ENCODE peak calls at places on chromosome 1, in nine cellular contexts. L, M, S, F, X, Q, D, Z and A are unnamed samples.

GRCh38 chr1:178908358-178908757 is 37.5 kb upstream of the ANGPTL1 start:
- DNase-seq in D (no peak), M (no peak), L (no peak), Z (peak), Q (no peak), F (no peak), X (no peak), S (no peak), A (no peak)

GRCh38 chr1:19488136-19488535 is 2.8 kb upstream of the CAPZB start:
- DNase-seq in F (no peak), S (no peak), Z (no peak), D (peak), Q (no peak), L (no peak), M (no peak), X (no peak), A (no peak)

GRCh38 chr1:164613176-164613575 is 54.2 kb downstream of the PBX1 start:
- DNase-seq in M (peak), Q (no peak), F (no peak), S (no peak), Z (no peak), X (no peak), D (no peak), L (no peak), A (no peak)

GRCh38 chr1:94539496-94539895 is 2.1 kb downstream of the F3 start:
- DNase-seq in M (no peak), Q (no peak), Z (peak), F (no peak), L (no peak), S (no peak), D (no peak), X (no peak), A (no peak)

GRCh38 chr1:8078176-8078671 is 52.1 kb upstream of the ERRFI1 start:
- DNase-seq in Z (peak), X (peak), L (peak), Q (no peak), S (no peak), M (peak), D (no peak), F (peak), A (no peak)

GRCh38 chr1:201792534-201793305 is 36.2 kb upstream of the IPO9 start:
- DNase-seq in F (peak), X (peak), Q (peak), S (peak), Z (peak), D (peak), M (peak), L (peak), A (peak)

GRCh38 chr1:1540015-1540816 is at the start of gene TMEM240:
- DNase-seq in Z (no peak), S (peak), Q (peak), X (peak), D (peak), M (peak), L (peak), F (peak), A (peak)

GRCh38 chr1:160377585-160378206 is 10.8 kb downstream of the NHLH1 start:
- DNase-seq in X (no peak), L (no peak), M (no peak), S (no peak), Z (peak), D (no peak), F (no peak), Q (no peak), A (no peak)

GRCh38 chr1:185467125-185467524 is 150.1 kb upstream of the IVNS1ABP start:
- DNase-seq in L (no peak), F (no peak), S (no peak), M (no peak), Z (no peak), D (no peak), Q (no peak), X (no peak), A (no peak)

GRCh38 chr1:103496014-103496635 is 29.4 kb upstream of the RNPC3 start:
- DNase-seq in Q (no peak), Z (peak), M (no peak), L (no peak), D (no peak), X (no peak), S (no peak), F (no peak), A (no peak)

GRCh38 chr1:168626326-168626725 is 49.9 kb downstream of the XCL1 start:
- DNase-seq in S (no peak), Q (no peak), F (no peak), M (no peak), D (no peak), Z (no peak), L (no peak), X (no peak), A (no peak)

GRCh38 chr1:211715976-211716375 is 40.6 kb upstream of the NEK2 start:
- DNase-seq in Z (no peak), F (no peak), S (no peak), L (peak), X (no peak), M (no peak), Q (no peak), D (no peak), A (no peak)

GRCh38 chr1:153922076-153922837 is 515 bp downstream of the GATAD2B start:
- DNase-seq in S (no peak), Q (no peak), Z (peak), X (no peak), D (peak), L (peak), F (peak), M (no peak), A (peak)

GRCh38 chr1:204923209-204923608 is 52.5 kb downstream of the NFASC start:
- DNase-seq in L (peak), M (no peak), Q (no peak), F (no peak), Z (no peak), D (no peak), S (no peak), X (no peak), A (no peak)

GRCh38 chr1:26996665-26997064 is 3.2 kb downstream of the TRNP1 start:
- DNase-seq in F (no peak), Q (no peak), X (no peak), M (no peak), D (no peak), Z (no peak), S (no peak), L (no peak), A (no peak)

GRCh38 chr1:245168090-245168489 is 13.3 kb downstream of the KIF26B start:
- DNase-seq in X (no peak), F (no peak), Q (peak), L (no peak), M (no peak), D (no peak), Z (peak), S (no peak), A (no peak)

GRCh38 chr1:8018492-8019228 is 7.4 kb downstream of the ERRFI1 start:
- DNase-seq in Z (peak), M (peak), S (no peak), D (no peak), Q (no peak), F (no peak), L (no peak), X (no peak), A (no peak)

GRCh38 chr1:118783095-118783758 is 204.9 kb downstream of the TBX15 start:
- DNase-seq in Z (no peak), M (no peak), S (no peak), Q (no peak), F (no peak), D (no peak), L (no peak), X (no peak), A (no peak)

GRCh38 chr1:200444478-200444877 is 34.6 kb upstream of the ZNF281 start:
- DNase-seq in Z (no peak), S (no peak), D (no peak), X (no peak), F (no peak), L (no peak), Q (no peak), M (no peak), A (no peak)

GRCh38 chr1:94796269-94796668 is 23.9 kb upstream of the SLC44A3 start:
- DNase-seq in D (no peak), Z (no peak), M (no peak), F (no peak), S (no peak), L (no peak), Q (no peak), X (no peak), A (no peak)

GRCh38 chr1:96945509-96946084 is 224.0 kb downstream of the PTBP2 start:
- DNase-seq in M (no peak), S (no peak), Q (no peak), X (no peak), L (no peak), Z (no peak), D (no peak), F (no peak), A (no peak)

GRCh38 chr1:38740543-38740942 is 119.0 kb downstream of the RRAGC start:
- DNase-seq in L (no peak), F (no peak), M (no peak), S (no peak), Z (no peak), X (no peak), Q (no peak), D (no peak), A (no peak)

GRCh38 chr1:241355311-241356010 is 1.5 kb downstream of the RGS7 start:
- DNase-seq in Z (no peak), D (no peak), S (no peak), M (no peak), L (no peak), Q (no peak), F (no peak), X (no peak), A (no peak)

GRCh38 chr1:194028002-194028401 is 841.6 kb upstream of the B3GALT2 start:
- DNase-seq in Z (no peak), Q (no peak), F (no peak), S (no peak), X (no peak), D (no peak), M (no peak), L (no peak), A (no peak)

GRCh38 chr1:205301220-205301821 is 20.2 kb downstream of the NUAK2 start:
- DNase-seq in Q (no peak), Z (peak), D (no peak), L (peak), X (peak), S (no peak), F (no peak), M (peak), A (no peak)

GRCh38 chr1:215044151-215044550 is 38.4 kb upstream of the KCNK2 start:
- DNase-seq in F (no peak), D (no peak), Z (no peak), X (no peak), M (peak), Q (no peak), L (no peak), S (no peak), A (no peak)

GRCh38 chr1:169090308-169090899 is 16.1 kb upstream of the ATP1B1 start:
- DNase-seq in Z (no peak), S (no peak), F (no peak), X (no peak), M (no peak), L (no peak), D (no peak), Q (no peak), A (no peak)

GRCh38 chr1:181104042-181104789 is 15.7 kb downstream of the IER5 start:
- DNase-seq in S (peak), L (no peak), Q (no peak), F (no peak), M (no peak), X (no peak), D (no peak), Z (peak), A (peak)

GRCh38 chr1:119787776-119788175 is 19.1 kb upstream of the HMGCS2 start:
- DNase-seq in S (no peak), M (no peak), D (no peak), L (no peak), X (no peak), Z (no peak), Q (no peak), F (no peak), A (no peak)

GRCh38 chr1:107152332-107152731 is 11.5 kb downstream of the NTNG1 start:
- DNase-seq in M (no peak), D (no peak), Q (no peak), L (no peak), Z (no peak), F (no peak), X (no peak), S (no peak), A (no peak)

GRCh38 chr1:225737179-225737578 is 40.4 kb upstream of the SRP9 start:
- DNase-seq in S (no peak), L (no peak), Z (peak), D (no peak), X (no peak), Q (no peak), F (no peak), M (peak), A (no peak)

GRCh38 chr1:16153999-16154673 is 1.7 kb downstream of the EPHA2 start:
- DNase-seq in L (peak), Z (peak), S (no peak), D (no peak), X (no peak), M (no peak), F (peak), Q (no peak), A (no peak)